ENCODE peak calls at places on chromosomes 12 and 14, in eight cellular contexts. Z, P, H, D, S, W, Y and Q are unnamed samples.
A peak's percentile ranks its signal among the peaks of the same experiment; 100 is the strongest.

GRCh38 chr12:120466560-120467315 is 2.8 kb downstream of the SRSF9 start:
- DNase-seq in P (no peak), Y (peak; percentile 42), S (peak; percentile 9), W (peak; percentile 34), Z (no peak), D (peak; percentile 62), H (no peak), Q (no peak)

GRCh38 chr14:86838363-86838762 is 1154.6 kb downstream of the GALC start:
- DNase-seq in H (no peak), S (no peak), Y (peak; percentile 9), W (no peak), Z (no peak), D (peak; percentile 4), P (no peak), Q (no peak)

GRCh38 chr12:109393437-109394345 is 46.0 kb downstream of the MYO1H start:
- DNase-seq in P (peak; percentile 65), Z (no peak), H (no peak), W (peak; percentile 48), S (peak; percentile 44), D (peak; percentile 68), Y (peak; percentile 35), Q (peak; percentile 17)

GRCh38 chr12:49893753-49894752 is 9.6 kb downstream of the FAIM2 start:
- DNase-seq in P (no peak), Z (no peak), Y (no peak), S (no peak), D (peak; percentile 84), W (peak; percentile 7), H (no peak), Q (no peak)

GRCh38 chr12:121590476-121591143 is 9.8 kb upstream of the KDM2B start:
- DNase-seq in D (peak; percentile 60), W (no peak), P (no peak), Z (peak; percentile 53), Y (peak; percentile 71), S (no peak), H (no peak), Q (no peak)

GRCh38 chr12:52246720-52247621 is 13.9 kb downstream of the KRT7 start:
- DNase-seq in W (peak; percentile 50), P (no peak), Z (no peak), D (no peak), H (no peak), S (peak; percentile 88), Y (peak; percentile 32), Q (no peak)

GRCh38 chr14:94775875-94776217 is 5.9 kb upstream of the GSC start:
- DNase-seq in S (no peak), D (no peak), W (no peak), H (no peak), Z (no peak), P (no peak), Y (no peak), Q (no peak)

GRCh38 chr12:30884804-30885203 is 41.7 kb upstream of the TSPAN11 start:
- DNase-seq in W (no peak), Y (no peak), P (no peak), Z (no peak), D (peak; percentile 60), H (no peak), S (no peak), Q (no peak)

GRCh38 chr12:89863332-89863938 is 154.8 kb upstream of the ATP2B1 start:
- DNase-seq in S (no peak), H (no peak), W (no peak), Y (peak; percentile 27), D (no peak), Z (no peak), P (no peak), Q (no peak)

GRCh38 chr14:71474291-71474690 is 457.9 kb upstream of the RGS6 start:
- DNase-seq in S (peak; percentile 34), D (no peak), W (no peak), H (no peak), Z (no peak), Y (peak; percentile 71), P (no peak), Q (no peak)

GRCh38 chr12:31650927-31651326 is 8.6 kb upstream of the ETFBKMT start:
- DNase-seq in Y (no peak), P (no peak), D (peak; percentile 9), H (no peak), Z (no peak), S (peak; percentile 23), W (no peak), Q (no peak)

GRCh38 chr12:104749555-104749954 is 208.5 kb downstream of the SLC41A2 start:
- DNase-seq in S (no peak), P (no peak), W (no peak), D (no peak), Y (no peak), Z (no peak), H (no peak), Q (no peak)

GRCh38 chr14:79493081-79493652 is 718.1 kb downstream of the DIO2 start:
- DNase-seq in Y (no peak), H (no peak), Z (no peak), W (no peak), D (no peak), S (no peak), P (no peak), Q (no peak)

GRCh38 chr14:104985675-104986486 is at the start of gene CLBA1:
- DNase-seq in D (peak; percentile 93), Z (peak; percentile 84), H (peak; percentile 47), Y (peak; percentile 81), W (peak; percentile 72), P (peak; percentile 98), S (peak; percentile 95), Q (no peak)

GRCh38 chr12:14256139-14256538 is 109.3 kb upstream of the ATF7IP start:
- DNase-seq in H (no peak), Z (no peak), Y (peak; percentile 80), D (peak; percentile 29), W (no peak), P (no peak), S (no peak), Q (no peak)

GRCh38 chr14:88129306-88130056 is 124.5 kb downstream of the GPR65 start:
- DNase-seq in H (no peak), Y (peak; percentile 41), W (no peak), Z (no peak), S (no peak), D (peak; percentile 44), P (peak; percentile 7), Q (no peak)

GRCh38 chr12:65082411-65082810 is 38.7 kb downstream of the WIF1 start:
- DNase-seq in Y (no peak), D (no peak), S (no peak), P (no peak), Z (no peak), H (no peak), W (no peak), Q (no peak)

GRCh38 chr14:75905505-75905904 is 76.3 kb downstream of the TGFB3 start:
- DNase-seq in H (no peak), W (no peak), D (no peak), Z (no peak), Y (peak; percentile 25), S (no peak), P (no peak), Q (no peak)

GRCh38 chr12:111362687-111363475 is 6.0 kb downstream of the PHETA1 start:
- DNase-seq in Z (no peak), D (no peak), W (no peak), Y (no peak), H (no peak), S (no peak), P (no peak), Q (no peak)

GRCh38 chr14:65371784-65372183 is 40.7 kb upstream of the FUT8 start:
- DNase-seq in H (no peak), S (no peak), Y (no peak), W (no peak), D (no peak), P (no peak), Z (no peak), Q (no peak)

GRCh38 chr12:117875652-117876491 is 92.9 kb downstream of the KSR2 start:
- DNase-seq in S (peak; percentile 85), P (no peak), D (no peak), H (no peak), W (no peak), Y (peak; percentile 13), Z (no peak), Q (peak; percentile 57)

GRCh38 chr14:97477353-97477752 is 680.2 kb downstream of the VRK1 start:
- DNase-seq in P (no peak), S (no peak), H (no peak), W (no peak), Z (no peak), D (no peak), Y (no peak), Q (no peak)

GRCh38 chr12:5716991-5717390 is 228.1 kb downstream of the ANO2 start:
- DNase-seq in H (no peak), P (no peak), W (no peak), Z (no peak), D (no peak), S (no peak), Y (no peak), Q (no peak)

GRCh38 chr12:53219116-53219955 is 12.3 kb upstream of the ITGB7 start:
- DNase-seq in H (no peak), S (no peak), Z (peak; percentile 50), W (no peak), D (peak; percentile 40), P (peak; percentile 61), Y (peak; percentile 53), Q (no peak)

GRCh38 chr12:107448198-107448597 is 237.4 kb upstream of the PWP1 start:
- DNase-seq in W (peak; percentile 3), S (peak; percentile 32), Y (peak; percentile 23), Z (no peak), D (peak; percentile 15), P (peak; percentile 17), H (no peak), Q (no peak)

GRCh38 chr14:61609885-61610284 is 85.4 kb upstream of the HIF1A start:
- DNase-seq in Z (no peak), W (no peak), P (no peak), H (no peak), Y (peak; percentile 41), S (no peak), D (no peak), Q (no peak)